ENCODE peak calls at places on chromosome 15, in nine cellular contexts. N is GM12865, U is WERI-Rb-1, K is GM13976, C is mesothelial cell of epicardium, Z is PC-9, E is lower lobe of right lung, R is brain microvascular endothelial cell, H is RWPE2. X is an unnamed sample.

GRCh38 chr15:60572462-60573214 is 93.7 kb upstream of the ICE2 start:
- DNase-seq in N (peak), U (no peak), K (no peak), C (no peak), Z (no peak), E (no peak), R (no peak), H (no peak), X (no peak)

GRCh38 chr15:69344238-69344637 is 45.5 kb downstream of the PAQR5 start:
- DNase-seq in N (no peak), U (no peak), K (no peak), C (no peak), Z (no peak), E (no peak), R (no peak), H (no peak), X (no peak)

GRCh38 chr15:60265057-60265456 is 132.7 kb downstream of the ANXA2 start:
- DNase-seq in N (no peak), U (no peak), K (no peak), C (no peak), Z (no peak), E (no peak), R (no peak), H (no peak), X (no peak)

GRCh38 chr15:36591534-36592411 is 12.3 kb downstream of the CDIN1 start:
- DNase-seq in N (no peak), U (no peak), K (no peak), C (no peak), Z (peak), E (no peak), R (no peak), H (no peak), X (no peak)

GRCh38 chr15:33028495-33028894 is 166.0 kb downstream of the FMN1 start:
- DNase-seq in N (no peak), U (no peak), K (no peak), C (no peak), Z (no peak), E (no peak), R (no peak), H (no peak), X (no peak)

GRCh38 chr15:35466476-35466875 is 79.5 kb downstream of the DPH6 start:
- DNase-seq in N (no peak), U (no peak), K (no peak), C (no peak), Z (no peak), E (no peak), R (no peak), H (no peak), X (no peak)

GRCh38 chr15:82540984-82541431 is 751 bp upstream of the RPS17 start:
- DNase-seq in N (no peak), U (peak), K (no peak), C (no peak), Z (peak), E (no peak), R (no peak), H (no peak), X (no peak)

GRCh38 chr15:24955549-24955929 is 752 bp downstream of the SNRPN start:
- DNase-seq in N (peak), U (no peak), K (peak), C (no peak), Z (no peak), E (peak), R (no peak), H (peak), X (no peak)

GRCh38 chr15:69666921-69667811 is 214.5 kb downstream of the RPLP1 start:
- DNase-seq in N (peak), U (no peak), K (peak), C (no peak), Z (no peak), E (peak), R (no peak), H (peak), X (no peak)

DNA sequence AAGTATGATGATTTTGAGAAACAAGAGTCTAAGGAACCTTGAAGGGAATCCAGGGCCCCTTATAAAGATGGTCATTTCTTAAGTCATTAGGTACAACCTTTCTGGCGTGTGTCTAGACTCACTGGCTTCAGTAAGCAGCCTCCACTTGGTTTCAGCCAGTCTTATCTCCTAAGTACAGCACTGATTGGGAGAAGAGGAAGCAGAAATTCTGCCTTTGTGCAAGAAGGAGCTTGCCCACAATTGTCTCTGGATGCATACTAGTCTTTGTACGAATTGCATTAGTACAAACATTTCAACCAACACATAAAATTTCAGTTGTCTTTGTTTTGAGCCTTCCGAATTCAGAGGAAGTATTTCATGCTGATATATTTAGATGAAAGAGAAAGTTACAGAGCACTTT is 139.4 kb downstream of the SLCO3A1 start:
- DNase-seq in N (no peak), U (no peak), K (no peak), C (no peak), Z (no peak), E (no peak), R (no peak), H (no peak), X (no peak)
- TF ChIP-seq CTCF in N (no peak), U (no peak), K (no peak), C (no peak), Z (no peak), E (no peak), R (no peak), H (no peak), X (no peak)

DNA sequence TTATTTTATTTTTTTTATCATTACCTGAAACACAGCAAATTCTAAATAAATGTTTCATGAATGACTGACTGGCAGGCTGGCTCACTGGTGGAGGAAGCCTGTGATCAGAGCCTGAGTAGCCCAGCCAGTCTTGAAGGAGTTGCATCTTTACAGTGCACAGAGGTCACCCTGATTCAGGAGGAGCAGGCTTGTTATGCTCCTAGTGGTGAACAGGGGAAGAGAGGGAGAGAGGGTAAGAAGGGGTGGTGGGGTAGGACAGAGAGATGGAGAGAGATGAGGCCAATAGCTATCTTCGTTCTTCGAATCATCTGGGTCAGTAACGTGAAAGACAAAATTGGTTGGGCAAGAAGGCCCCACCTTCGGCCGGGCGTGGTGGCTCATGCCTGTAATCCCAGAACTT is 202.6 kb upstream of the MCTP2 start:
- DNase-seq in N (no peak), U (no peak), K (no peak), C (no peak), Z (no peak), E (no peak), R (no peak), H (no peak), X (no peak)
- TF ChIP-seq CTCF in N (no peak), U (no peak), K (no peak), C (no peak), Z (no peak), E (no peak), R (no peak), H (no peak), X (no peak)

DNA sequence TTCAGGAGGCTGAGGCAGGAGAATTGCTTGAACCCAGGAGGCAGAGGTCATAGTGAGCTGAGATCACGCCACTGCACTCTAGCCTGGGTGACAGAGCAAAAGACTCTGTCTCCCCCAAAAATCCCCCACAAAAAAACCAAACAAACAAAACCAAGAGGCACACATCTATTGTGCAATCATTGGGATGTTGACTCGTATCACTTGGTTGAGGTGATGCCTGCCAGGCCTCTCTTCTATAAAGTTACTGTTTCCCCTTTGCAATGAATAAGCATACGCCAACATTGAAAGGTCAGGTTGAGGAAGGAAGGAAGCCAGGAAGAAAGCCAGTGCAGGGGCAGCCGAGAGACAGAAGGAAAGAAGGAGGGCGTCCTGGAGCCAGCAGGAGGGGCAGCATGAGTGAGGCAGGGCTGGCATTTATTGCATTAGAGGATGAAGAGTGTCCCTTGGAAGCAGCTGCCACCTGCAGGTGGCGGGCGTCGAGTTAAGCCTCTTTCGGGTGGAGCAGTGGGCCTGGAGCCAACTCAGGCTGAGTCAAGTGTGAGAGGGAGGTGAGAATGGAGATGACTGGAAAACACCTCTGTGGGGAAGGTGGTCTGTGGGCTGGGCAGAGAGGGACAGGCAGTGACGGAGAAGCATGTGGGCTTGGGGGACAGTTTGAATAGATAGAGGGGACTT is 8.3 kb upstream of the CSPG4 start:
- DNase-seq in N (peak), U (peak), K (peak), C (no peak), Z (peak), E (peak), R (no peak), H (peak), X (no peak)
- TF ChIP-seq CTCF in N (peak), U (peak), K (no peak), C (no peak), Z (peak), E (peak), R (peak), H (peak), X (no peak)

DNA sequence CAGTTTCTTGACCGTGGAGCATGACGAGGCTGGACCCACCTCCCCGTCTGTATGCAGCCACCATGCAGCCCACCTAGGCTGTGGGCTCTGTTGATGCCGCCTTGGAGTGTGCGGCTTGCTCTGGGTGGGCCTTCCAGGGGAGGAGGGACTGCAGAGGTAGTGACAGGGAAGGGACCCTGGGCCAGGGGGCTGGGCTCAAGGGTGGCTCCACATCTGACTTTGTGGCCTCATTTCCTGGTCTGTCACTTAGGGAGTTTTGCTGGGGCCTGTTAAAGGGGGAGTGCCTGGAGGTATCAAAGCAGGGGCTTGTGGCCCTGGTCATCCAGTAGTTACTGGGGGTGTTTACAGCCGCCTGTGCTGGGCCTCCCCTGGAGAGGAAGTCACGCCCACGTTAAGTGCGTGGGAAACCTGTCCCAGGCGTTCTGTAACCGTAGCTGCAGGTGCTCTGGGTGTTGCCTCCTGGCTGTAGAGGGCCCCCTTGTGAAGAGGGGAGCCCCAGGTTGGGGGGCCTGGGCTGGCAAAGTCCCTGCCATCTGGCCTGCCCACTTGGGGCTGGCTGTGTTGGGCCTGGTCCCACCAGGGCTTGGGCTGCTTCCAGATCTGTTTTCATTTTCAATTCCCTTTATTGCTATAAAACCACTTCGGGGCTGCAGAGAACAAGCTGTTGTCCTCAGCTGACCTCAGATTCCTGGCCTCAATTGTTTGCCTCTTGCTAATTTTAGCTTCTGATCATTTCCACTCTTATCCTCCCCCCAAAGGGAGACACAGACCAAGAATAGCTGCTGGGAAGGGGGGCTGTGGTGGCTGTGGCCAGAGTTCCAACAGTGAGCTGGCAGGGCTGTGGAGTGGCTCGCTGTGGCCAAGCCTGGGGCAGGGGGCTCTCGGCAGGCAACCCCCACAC is 26.5 kb downstream of the KLF13 start:
- DNase-seq in N (peak), U (peak), K (peak), C (no peak), Z (no peak), E (peak), R (peak), H (no peak), X (peak)
- TF ChIP-seq CTCF in N (no peak), U (no peak), K (peak), C (no peak), Z (no peak), E (no peak), R (no peak), H (no peak), X (no peak)

GRCh38 chr15:43487271-43487895 is 5.6 kb downstream of the TP53BP1 start:
- DNase-seq in N (no peak), U (no peak), K (no peak), C (no peak), Z (no peak), E (no peak), R (no peak), H (no peak), X (no peak)

GRCh38 chr15:43488790-43489585 is 4.0 kb downstream of the TP53BP1 start:
- DNase-seq in N (no peak), U (no peak), K (no peak), C (no peak), Z (no peak), E (no peak), R (no peak), H (no peak), X (no peak)

GRCh38 chr15:43493687-43494472 is 924 bp upstream of the TP53BP1 start:
- DNase-seq in N (no peak), U (no peak), K (no peak), C (no peak), Z (no peak), E (no peak), R (no peak), H (no peak), X (no peak)

GRCh38 chr15:43492266-43492665 is 690 bp downstream of the TP53BP1 start:
- DNase-seq in N (no peak), U (no peak), K (no peak), C (no peak), Z (no peak), E (no peak), R (no peak), H (no peak), X (no peak)

GRCh38 chr15:43492673-43493601 is at the start of gene TP53BP1:
- DNase-seq in N (peak), U (peak), K (peak), C (peak), Z (peak), E (peak), R (peak), H (peak), X (peak)
- TF ChIP-seq CTCF in N (no peak), U (no peak), K (no peak), C (no peak), Z (no peak), E (no peak), R (no peak), H (no peak), X (no peak)

DNA sequence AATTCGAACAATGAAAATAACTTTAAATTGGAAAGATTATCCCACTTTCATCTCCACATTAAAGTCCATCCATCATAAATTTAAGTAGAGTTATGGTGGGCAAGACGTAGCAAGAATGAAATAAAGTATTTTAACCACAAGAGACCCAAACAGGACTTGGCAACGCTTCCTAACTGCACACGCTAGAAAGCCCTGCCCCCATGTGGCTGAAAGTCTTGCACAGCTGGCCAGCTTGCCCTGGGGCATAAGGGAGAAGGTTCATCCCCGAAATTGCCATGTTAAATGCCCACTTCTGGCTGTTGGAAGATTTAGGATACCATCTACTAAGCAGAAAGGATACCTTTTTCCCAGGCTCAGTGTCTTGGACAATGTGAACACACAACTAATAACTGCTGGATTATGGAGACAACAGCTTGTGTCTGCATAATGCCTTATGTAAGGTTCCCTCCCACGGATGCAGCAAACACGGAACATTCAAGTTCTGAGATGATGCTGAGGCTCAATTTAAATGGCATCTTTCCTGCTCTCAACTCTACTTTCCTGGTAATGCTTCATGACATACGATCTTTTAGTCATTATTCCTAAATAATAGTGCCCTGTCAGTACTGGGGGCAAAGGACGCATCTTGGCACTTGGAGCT is 116.6 kb upstream of the TJP1 start:
- DNase-seq in N (no peak), U (no peak), K (no peak), C (no peak), Z (no peak), E (no peak), R (no peak), H (no peak), X (no peak)
- TF ChIP-seq CTCF in N (no peak), U (peak), K (no peak), C (no peak), Z (no peak), E (peak), R (peak), H (peak), X (no peak)

DNA sequence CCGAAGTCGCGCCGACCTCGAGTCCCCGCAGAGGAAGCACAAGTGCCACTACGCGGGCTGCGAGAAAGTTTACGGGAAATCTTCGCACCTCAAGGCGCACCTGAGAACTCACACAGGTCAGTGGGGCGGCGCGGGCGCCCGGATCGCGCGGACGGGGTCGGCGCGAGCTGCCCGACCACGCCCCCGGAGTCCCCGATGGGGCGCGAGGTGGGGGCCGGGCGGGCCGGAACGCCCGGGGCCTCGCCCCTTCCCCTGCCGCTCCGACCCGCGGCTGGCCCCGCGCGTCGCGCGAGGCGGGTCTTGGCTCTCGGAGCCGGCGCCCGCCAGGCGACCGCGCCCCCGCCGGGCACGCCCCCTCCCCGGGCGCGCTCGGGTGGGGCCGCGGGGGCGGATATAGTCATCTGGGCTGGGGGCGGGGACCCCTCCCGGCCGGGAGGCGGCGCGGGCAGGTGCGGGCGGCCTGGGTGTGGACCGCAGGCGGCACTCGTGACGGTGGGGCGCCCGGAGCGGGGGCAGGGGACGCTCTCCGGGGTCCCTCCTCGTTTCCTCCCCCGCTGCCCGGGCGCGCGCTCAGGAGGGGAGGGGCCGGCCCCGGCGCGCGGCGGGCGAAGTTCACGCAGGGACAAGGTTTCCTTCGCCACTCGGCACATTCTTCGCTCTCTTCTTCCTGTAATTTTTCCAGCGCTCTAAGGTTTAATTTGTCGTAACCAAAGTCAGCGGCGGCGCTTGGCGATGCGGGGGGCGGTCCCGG is 1.2 kb downstream of the KLF13 start:
- DNase-seq in N (peak), U (peak), K (peak), C (no peak), Z (peak), E (peak), R (no peak), H (no peak), X (no peak)
- TF ChIP-seq CTCF in N (no peak), U (no peak), K (no peak), C (no peak), Z (no peak), E (no peak), R (no peak), H (no peak), X (no peak)

GRCh38 chr15:26037369-26037768 is 174.2 kb upstream of the ATP10A start:
- DNase-seq in N (no peak), U (no peak), K (no peak), C (no peak), Z (no peak), E (no peak), R (no peak), H (no peak), X (no peak)
- TF ChIP-seq CTCF in N (no peak), U (no peak), K (no peak), C (no peak), Z (no peak), E (no peak), R (no peak), H (peak), X (no peak)